ENCODE peak calls at places on chromosomes 11 and 22, in seven cellular contexts. F, I, Z, W, S, K and G are unnamed samples.

GRCh38 chr11:45149483-45150056 is 3.1 kb downstream of the PRDM11 start:
- DNase-seq in K (no peak), I (no peak), W (no peak), Z (no peak), F (no peak), S (no peak), G (no peak)

GRCh38 chr11:86940122-86940777 is 14.9 kb downstream of the FZD4 start:
- DNase-seq in S (no peak), W (no peak), I (no peak), K (peak; percentile 53), Z (no peak), F (no peak), G (no peak)

GRCh38 chr11:45871638-45872037 is 13.8 kb upstream of the MAPK8IP1 start:
- DNase-seq in I (no peak), W (no peak), K (no peak), F (no peak), Z (no peak), S (no peak), G (no peak)

GRCh38 chr11:129814244-129814992 is 1.2 kb upstream of the TMEM45B start:
- DNase-seq in K (no peak), I (peak; percentile 85), Z (no peak), F (no peak), S (peak; percentile 20), W (no peak), G (no peak)

GRCh38 chr11:117177534-117178209 is 871 bp upstream of the SIDT2 start:
- DNase-seq in S (no peak), K (no peak), I (no peak), Z (no peak), W (no peak), F (no peak), G (no peak)

GRCh38 chr11:8018742-8019631 is 31.9 kb downstream of the EIF3F start:
- DNase-seq in F (peak; percentile 54), K (peak; percentile 67), Z (peak; percentile 72), S (peak; percentile 57), I (peak; percentile 51), W (peak; percentile 53), G (peak; percentile 74)

GRCh38 chr11:61551630-61552029 is 29.2 kb downstream of the SYT7 start:
- DNase-seq in W (no peak), S (no peak), I (no peak), Z (peak; percentile 52), K (no peak), F (no peak), G (no peak)

GRCh38 chr22:23176645-23177027 is 3.7 kb upstream of the BCR start:
- DNase-seq in W (no peak), I (no peak), K (no peak), S (no peak), F (no peak), Z (no peak), G (no peak)

GRCh38 chr11:48109046-48109666 is 107.5 kb upstream of the OR4B1 start:
- DNase-seq in F (peak; percentile 27), S (no peak), Z (peak; percentile 75), W (no peak), K (peak; percentile 39), I (no peak), G (no peak)

GRCh38 chr11:22780914-22781593 is 48.5 kb downstream of the SVIP start:
- DNase-seq in K (no peak), Z (no peak), W (no peak), I (no peak), S (no peak), F (no peak), G (no peak)

GRCh38 chr11:102470257-102470656 is 17.7 kb upstream of the TMEM123 start:
- DNase-seq in K (no peak), S (no peak), W (no peak), Z (no peak), I (no peak), F (no peak), G (no peak)

GRCh38 chr11:117424781-117425180 is 97.1 kb downstream of the CEP164 start:
- DNase-seq in S (no peak), I (no peak), W (no peak), K (no peak), Z (no peak), F (no peak), G (no peak)

GRCh38 chr11:3950996-3951662 is 95.7 kb downstream of the STIM1 start:
- DNase-seq in I (no peak), W (no peak), S (no peak), K (peak; percentile 16), F (no peak), Z (no peak), G (no peak)

GRCh38 chr11:69957849-69958248 is 120.3 kb upstream of the ANO1 start:
- DNase-seq in F (no peak), Z (no peak), K (no peak), W (no peak), S (no peak), I (no peak), G (no peak)